ENCODE peak calls at places on chromosomes 13 and 19, in ten cellular contexts. F is fibroblast of lung, R is neural progenitor cell, D is neural crest cell, X is foreskin keratinocyte, W is upper lobe of right lung, Q is tibial nerve, S is cardiac fibroblast, Y is RWPE1, V is omental fat pad. N is an unnamed sample.

GRCh38 chr13:55538424-55538823 is 1602.3 kb upstream of the PRR20A start:
- DNase-seq in F (no peak), R (no peak), D (no peak), X (no peak), W (no peak), Q (no peak), S (no peak), Y (no peak), V (no peak), N (no peak)

GRCh38 chr19:46697142-46697960 is 19.6 kb downstream of the PRKD2 start:
- DNase-seq in F (peak), R (peak), D (peak), X (no peak), W (peak), Q (peak), S (peak), Y (no peak), V (peak), N (peak)

GRCh38 chr13:73870970-73871935 is 263.0 kb downstream of the KLF12 start:
- DNase-seq in F (peak), R (no peak), D (no peak), X (no peak), W (no peak), Q (no peak), S (peak), Y (no peak), V (no peak), N (peak)

GRCh38 chr13:21326155-21327030 is 132.7 kb downstream of the ZDHHC20 start:
- DNase-seq in F (peak), R (peak), D (no peak), X (peak), W (peak), Q (no peak), S (peak), Y (peak), V (no peak), N (peak)

GRCh38 chr19:1627194-1627593 is 21.9 kb upstream of the UQCR11 start:
- DNase-seq in F (no peak), R (no peak), D (no peak), X (no peak), W (no peak), Q (no peak), S (no peak), Y (no peak), V (no peak), N (no peak)

GRCh38 chr19:49142866-49143335 is 12.3 kb downstream of the HRC start:
- DNase-seq in F (peak), R (peak), D (peak), X (no peak), W (peak), Q (no peak), S (peak), Y (peak), V (peak), N (peak)

GRCh38 chr19:23281663-23282276 is 31.6 kb upstream of the ZNF724 start:
- DNase-seq in F (no peak), R (no peak), D (no peak), X (no peak), W (no peak), Q (no peak), S (no peak), Y (no peak), V (no peak), N (no peak)

GRCh38 chr13:33249066-33249465 is 36.5 kb downstream of the STARD13 start:
- DNase-seq in F (peak), R (no peak), D (no peak), X (peak), W (no peak), Q (no peak), S (no peak), Y (no peak), V (no peak), N (peak)

GRCh38 chr13:31236211-31236786 is 36.5 kb downstream of the B3GLCT start:
- DNase-seq in F (peak), R (peak), D (no peak), X (no peak), W (no peak), Q (no peak), S (peak), Y (peak), V (no peak), N (peak)

GRCh38 chr19:11659612-11660011 is 62.3 kb downstream of the ZNF627 start:
- DNase-seq in F (no peak), R (no peak), D (no peak), X (no peak), W (no peak), Q (no peak), S (peak), Y (peak), V (no peak), N (peak)
- TF ChIP-seq CTCF in F (peak), R (peak), D (peak), X (peak), W (no peak), Q (peak), S (peak), Y (no peak), V (no peak), N (peak)

GRCh38 chr19:3968556-3969434 is 2.1 kb downstream of the DAPK3 start:
- DNase-seq in F (peak), R (peak), D (peak), X (peak), W (peak), Q (peak), S (peak), Y (peak), V (peak), N (peak)

GRCh38 chr19:3970313-3970807 is 539 bp downstream of the DAPK3 start:
- DNase-seq in F (no peak), R (peak), D (no peak), X (no peak), W (no peak), Q (no peak), S (no peak), Y (no peak), V (no peak), N (no peak)

GRCh38 chr19:3970808-3971598 is at the start of gene DAPK3:
- DNase-seq in F (peak), R (peak), D (peak), X (peak), W (peak), Q (peak), S (peak), Y (peak), V (peak), N (peak)

GRCh38 chr19:3966051-3967017 is 4.6 kb downstream of the DAPK3 start:
- DNase-seq in F (no peak), R (peak), D (no peak), X (no peak), W (no peak), Q (no peak), S (no peak), Y (no peak), V (no peak), N (no peak)

GRCh38 chr19:3969435-3970312 is 1.2 kb downstream of the DAPK3 start:
- DNase-seq in F (peak), R (peak), D (no peak), X (peak), W (no peak), Q (no peak), S (peak), Y (peak), V (no peak), N (peak)
- TF ChIP-seq CTCF in F (peak), R (peak), D (peak), X (peak), W (no peak), Q (no peak), S (peak), Y (no peak), V (no peak), N (peak)

DNA sequence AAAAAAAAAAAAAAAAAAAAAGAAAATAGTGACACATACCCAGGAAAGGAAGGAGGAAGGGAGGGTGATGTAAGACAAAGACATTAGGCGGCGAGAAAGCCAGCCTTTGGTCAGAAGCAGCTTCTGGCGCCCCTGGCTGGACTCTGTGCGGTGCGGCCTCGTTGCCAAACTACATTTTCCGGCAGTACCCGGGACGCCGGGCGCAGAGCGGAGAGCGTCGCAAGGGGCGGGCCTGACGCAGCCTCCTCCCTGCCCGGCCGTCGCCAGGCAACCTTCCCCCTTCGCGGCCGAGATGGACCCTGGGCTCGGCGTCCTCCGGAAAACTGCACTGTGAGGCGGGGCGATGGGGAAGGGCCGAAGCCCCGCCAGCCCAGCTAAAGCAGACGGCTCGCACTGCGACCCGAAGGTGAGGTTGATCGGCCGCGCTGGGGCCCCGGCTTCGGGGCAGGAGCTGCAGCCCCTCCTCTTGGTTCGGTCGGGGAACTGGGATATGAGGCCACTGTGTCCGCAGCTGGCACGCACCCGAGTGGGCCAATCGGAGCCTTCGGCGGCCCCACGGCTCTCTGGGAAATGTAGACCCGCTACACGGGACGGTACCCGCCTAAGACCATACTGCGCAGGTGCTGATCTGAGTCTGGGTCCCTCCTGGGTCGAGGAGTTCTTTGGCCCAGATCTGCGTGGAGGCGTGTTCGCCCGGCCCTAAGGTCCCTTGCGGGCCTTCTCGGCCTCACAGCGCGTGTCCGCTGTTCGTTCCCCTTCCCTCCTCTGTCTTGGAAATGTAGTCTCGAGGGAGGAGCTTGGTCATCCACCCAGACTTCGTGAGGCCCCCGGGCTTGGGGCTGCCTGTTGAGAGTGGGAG is 2.3 kb upstream of the MZF1 start:
- DNase-seq in F (peak), R (peak), D (peak), X (peak), W (peak), Q (peak), S (peak), Y (peak), V (peak), N (peak)
- TF ChIP-seq CTCF in F (no peak), R (no peak), D (no peak), X (peak), W (no peak), Q (no peak), S (peak), Y (no peak), V (no peak), N (peak)

GRCh38 chr19:58585442-58586130 is 12.5 kb upstream of the MZF1 start:
- DNase-seq in F (no peak), R (no peak), D (peak), X (no peak), W (no peak), Q (no peak), S (no peak), Y (no peak), V (no peak), N (no peak)
- TF ChIP-seq CTCF in F (no peak), R (no peak), D (no peak), X (no peak), W (no peak), Q (no peak), S (no peak), Y (no peak), V (no peak), N (no peak)

DNA sequence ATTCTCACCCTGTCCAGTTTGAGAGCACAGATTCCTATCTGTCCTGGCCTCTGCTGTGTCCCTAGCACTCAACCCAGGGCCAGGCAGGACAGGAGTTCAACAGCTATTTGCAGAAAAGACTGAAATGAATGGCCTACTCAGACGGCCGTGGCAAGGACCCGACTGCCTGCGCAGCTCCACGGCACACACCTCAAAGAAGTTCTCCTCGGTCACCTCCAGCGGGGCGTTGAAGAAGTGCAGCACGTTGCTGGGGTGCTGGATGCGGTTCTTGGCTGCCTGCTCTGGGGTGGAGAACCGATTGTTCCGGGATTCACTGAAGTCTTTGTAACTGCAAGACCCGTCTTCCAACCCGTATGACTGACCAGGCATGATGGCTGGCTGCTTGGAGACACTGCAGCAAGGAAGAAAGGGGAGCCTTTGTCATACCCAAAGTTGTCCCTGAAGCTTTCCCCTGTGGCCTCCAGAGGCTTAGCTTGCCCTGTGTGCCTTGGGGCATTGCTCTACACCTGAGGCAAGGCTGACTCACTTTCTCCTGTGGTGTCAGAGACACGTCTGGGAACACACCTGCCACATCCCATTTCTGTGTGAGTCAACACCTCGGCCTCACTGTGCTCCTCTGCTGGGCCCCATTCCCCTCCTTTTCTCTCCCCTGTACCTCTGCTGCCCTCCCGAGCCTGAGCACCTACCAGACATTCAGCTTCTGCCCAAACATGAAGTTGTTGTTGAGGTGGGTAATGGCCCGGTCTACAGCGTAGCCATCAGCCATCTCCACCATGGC is 6.8 kb upstream of the ECH1 start:
- DNase-seq in F (no peak), R (no peak), D (no peak), X (peak), W (no peak), Q (no peak), S (no peak), Y (peak), V (no peak), N (peak)
- TF ChIP-seq CTCF in F (no peak), R (no peak), D (no peak), X (peak), W (no peak), Q (no peak), S (no peak), Y (no peak), V (no peak), N (no peak)

GRCh38 chr13:49938921-49939320 is 2.8 kb upstream of the SPRYD7 start:
- DNase-seq in F (no peak), R (no peak), D (no peak), X (no peak), W (no peak), Q (no peak), S (no peak), Y (no peak), V (no peak), N (no peak)
- TF ChIP-seq CTCF in F (no peak), R (no peak), D (no peak), X (no peak), W (no peak), Q (no peak), S (no peak), Y (no peak), V (no peak), N (no peak)

DNA sequence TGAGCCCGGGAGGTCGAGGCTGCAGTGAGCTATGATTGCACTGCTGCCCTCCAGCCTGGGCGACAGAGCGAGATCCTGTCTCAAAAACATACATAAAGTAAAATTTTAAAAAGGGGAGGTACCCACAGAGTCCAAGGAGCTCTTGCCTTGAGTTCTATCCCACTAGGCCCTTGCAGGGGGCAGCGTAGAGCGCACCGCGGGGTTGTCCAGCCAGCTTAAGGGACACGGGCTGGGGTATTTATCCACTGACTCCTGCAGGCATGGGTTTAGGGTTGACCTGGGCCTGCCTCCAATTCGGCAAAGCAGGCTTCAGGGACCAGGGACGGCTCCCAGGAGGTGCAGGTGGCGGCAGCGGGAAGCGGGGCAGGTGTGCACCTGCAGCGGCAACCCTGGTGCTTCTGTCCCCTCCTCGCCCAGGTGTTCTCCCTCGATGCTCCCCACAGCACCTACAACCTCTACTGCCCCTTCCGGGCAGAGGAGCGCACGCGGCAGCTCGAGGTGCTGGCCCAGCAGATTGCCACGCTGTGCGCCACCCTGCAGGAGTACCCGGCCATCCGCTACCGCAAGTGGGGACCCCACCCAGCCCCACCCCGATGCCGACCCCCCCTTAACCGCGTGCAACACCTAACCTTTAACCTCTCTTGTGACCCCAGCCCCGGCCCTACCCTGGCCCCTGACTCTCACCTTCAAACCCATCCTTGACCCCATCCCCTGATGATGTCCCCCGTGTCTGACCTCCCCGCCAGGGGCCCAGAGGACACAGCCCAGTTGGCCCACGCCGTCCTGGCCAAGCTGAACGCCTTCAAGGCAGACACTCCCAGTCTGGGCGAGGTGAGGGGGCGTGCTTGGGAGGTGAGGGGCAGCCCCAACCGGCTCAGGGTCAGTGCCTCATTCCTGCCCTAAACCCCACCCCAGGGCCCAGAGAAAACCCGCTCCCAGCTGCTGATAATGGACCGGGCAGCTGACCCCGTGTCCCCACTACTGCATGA is 4.7 kb downstream of the STXBP2 start:
- DNase-seq in F (no peak), R (peak), D (no peak), X (no peak), W (no peak), Q (no peak), S (no peak), Y (no peak), V (no peak), N (peak)
- TF ChIP-seq CTCF in F (no peak), R (peak), D (peak), X (peak), W (no peak), Q (no peak), S (no peak), Y (no peak), V (no peak), N (peak)

N was measured in choroid plexus epithelial cell.